ENCODE peak calls at places on chromosomes 5 and 9, in seven cellular contexts. Z, H, V, L, R, W and A are unnamed samples.
A peak's percentile ranks its signal among the peaks of the same experiment; 100 is the strongest.

GRCh38 chr5:157913575-157913974 is 54.6 kb upstream of the CLINT1 start:
- DNase-seq in V (no peak), R (no peak), W (no peak), L (no peak), H (no peak), Z (no peak), A (no peak)

GRCh38 chr9:115717711-115718173 is 435.8 kb upstream of the PAPPA start:
- DNase-seq in H (no peak), Z (no peak), L (no peak), V (no peak), R (no peak), W (no peak), A (no peak)

GRCh38 chr9:115913666-115914065 is 239.9 kb upstream of the PAPPA start:
- DNase-seq in V (no peak), H (no peak), R (no peak), L (no peak), Z (no peak), W (no peak), A (no peak)

GRCh38 chr9:69472101-69472625 is 147.1 kb downstream of the ENTREP1 start:
- DNase-seq in W (no peak), R (no peak), V (no peak), L (no peak), H (peak; percentile 46), Z (no peak), A (no peak)

GRCh38 chr9:119963258-119963797 is 594.1 kb upstream of the BRINP1 start:
- DNase-seq in H (peak; percentile 69), L (no peak), V (no peak), W (no peak), R (peak; percentile 10), Z (peak; percentile 27), A (peak; percentile 30)

GRCh38 chr9:98995971-98996504 is 52.3 kb downstream of the COL15A1 start:
- DNase-seq in V (no peak), W (no peak), L (no peak), Z (no peak), R (no peak), H (no peak), A (no peak)

GRCh38 chr5:78701795-78702406 is 53.3 kb upstream of the LHFPL2 start:
- DNase-seq in L (no peak), Z (no peak), R (no peak), H (no peak), W (no peak), V (no peak), A (no peak)

GRCh38 chr5:1507961-1508678 is 15.6 kb downstream of the LPCAT1 start:
- DNase-seq in L (no peak), Z (no peak), W (no peak), V (no peak), H (no peak), R (no peak), A (no peak)

GRCh38 chr5:2640717-2641116 is 110.8 kb downstream of the IRX2 start:
- DNase-seq in Z (no peak), L (no peak), H (no peak), W (no peak), R (no peak), V (no peak), A (no peak)

GRCh38 chr9:17462869-17463464 is 115.9 kb upstream of the SH3GL2 start:
- DNase-seq in H (peak; percentile 24), R (no peak), V (peak; percentile 31), L (no peak), Z (no peak), W (peak; percentile 5), A (peak; percentile 2)

GRCh38 chr5:134524219-134524825 is 1.1 kb upstream of the JADE2 start:
- DNase-seq in V (no peak), H (peak; percentile 78), Z (peak; percentile 84), W (peak; percentile 66), L (no peak), R (no peak), A (peak; percentile 74)

GRCh38 chr5:96054272-96055030 is 92.8 kb upstream of the ELL2 start:
- DNase-seq in Z (no peak), R (no peak), L (no peak), V (no peak), W (no peak), H (no peak), A (no peak)

GRCh38 chr9:21788752-21789151 is 13.7 kb upstream of the MTAP start:
- DNase-seq in R (peak; percentile 65), L (no peak), Z (no peak), V (no peak), W (no peak), H (no peak), A (no peak)

GRCh38 chr9:89743216-89743575 is 138.4 kb downstream of the GADD45G start:
- DNase-seq in V (no peak), L (peak; percentile 36), Z (no peak), W (no peak), R (no peak), H (no peak), A (no peak)

GRCh38 chr5:167861134-167861930 is 430.1 kb upstream of the WWC1 start:
- DNase-seq in H (peak; percentile 15), W (no peak), Z (no peak), L (no peak), V (no peak), R (no peak), A (peak; percentile 59)

GRCh38 chr5:126877011-126877410 is 100.1 kb downstream of the LMNB1 start:
- DNase-seq in H (no peak), Z (no peak), L (no peak), R (no peak), V (no peak), W (no peak), A (no peak)

GRCh38 chr5:5179079-5179478 is 38.9 kb downstream of the ADAMTS16 start:
- DNase-seq in W (no peak), Z (no peak), L (no peak), V (no peak), H (no peak), R (no peak), A (no peak)

GRCh38 chr5:140951636-140952035 is 14.6 kb upstream of the PCDHAC2 start:
- DNase-seq in Z (no peak), W (no peak), H (no peak), R (no peak), L (no peak), V (peak; percentile 5), A (no peak)

GRCh38 chr5:125140855-125141254 is 394.4 kb upstream of the ZNF608 start:
- DNase-seq in H (no peak), R (no peak), L (no peak), Z (no peak), W (no peak), V (peak; percentile 9), A (no peak)

DNA sequence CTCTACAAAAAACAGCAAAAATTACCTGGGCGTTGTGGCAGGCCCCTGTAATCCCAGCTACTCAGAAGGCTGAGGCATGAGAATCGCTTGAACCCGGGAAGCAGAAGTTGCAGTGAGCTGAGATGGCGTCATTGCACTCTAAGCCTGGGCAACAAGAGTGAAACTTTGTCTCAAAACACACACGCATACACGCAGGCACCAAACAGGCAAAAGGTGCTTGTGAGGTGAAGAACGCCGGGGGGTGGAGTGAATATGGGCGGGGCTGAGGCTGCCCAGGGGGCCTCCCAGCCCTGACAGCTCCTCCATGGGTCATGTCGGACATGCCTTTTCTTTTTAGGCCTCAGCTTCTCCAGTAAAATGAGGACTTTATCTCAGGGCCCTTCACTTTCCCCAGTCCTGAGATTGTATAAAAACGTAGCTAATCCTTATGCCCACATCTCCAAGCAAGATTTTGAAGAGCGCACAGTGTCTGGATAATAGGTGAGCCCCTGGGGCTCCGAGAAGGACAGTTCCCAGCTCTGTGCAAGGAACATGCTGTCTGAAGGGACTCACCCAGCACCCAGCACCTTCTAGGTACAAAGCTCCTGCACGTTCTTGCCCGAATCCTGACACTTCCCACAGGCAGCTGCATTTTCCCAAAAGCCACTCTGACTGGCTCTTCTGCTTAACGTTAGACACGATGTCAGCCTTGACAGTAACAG is 168.3 kb downstream of the COL23A1 start:
- DNase-seq in Z (no peak), L (no peak), H (peak; percentile 11), R (no peak), V (no peak), W (no peak), A (no peak)
- TF ChIP-seq JUND in Z (no peak), L (no peak), H (no peak), R (no peak), V (no peak), W (no peak), A (no peak)

GRCh38 chr9:87569008-87569908 is 71.6 kb downstream of the DAPK1 start:
- DNase-seq in V (peak; percentile 91), R (no peak), Z (no peak), H (peak; percentile 82), L (no peak), W (no peak), A (no peak)
- TF ChIP-seq JUND in V (no peak), R (no peak), Z (no peak), H (no peak), L (no peak), W (no peak), A (no peak)

DNA sequence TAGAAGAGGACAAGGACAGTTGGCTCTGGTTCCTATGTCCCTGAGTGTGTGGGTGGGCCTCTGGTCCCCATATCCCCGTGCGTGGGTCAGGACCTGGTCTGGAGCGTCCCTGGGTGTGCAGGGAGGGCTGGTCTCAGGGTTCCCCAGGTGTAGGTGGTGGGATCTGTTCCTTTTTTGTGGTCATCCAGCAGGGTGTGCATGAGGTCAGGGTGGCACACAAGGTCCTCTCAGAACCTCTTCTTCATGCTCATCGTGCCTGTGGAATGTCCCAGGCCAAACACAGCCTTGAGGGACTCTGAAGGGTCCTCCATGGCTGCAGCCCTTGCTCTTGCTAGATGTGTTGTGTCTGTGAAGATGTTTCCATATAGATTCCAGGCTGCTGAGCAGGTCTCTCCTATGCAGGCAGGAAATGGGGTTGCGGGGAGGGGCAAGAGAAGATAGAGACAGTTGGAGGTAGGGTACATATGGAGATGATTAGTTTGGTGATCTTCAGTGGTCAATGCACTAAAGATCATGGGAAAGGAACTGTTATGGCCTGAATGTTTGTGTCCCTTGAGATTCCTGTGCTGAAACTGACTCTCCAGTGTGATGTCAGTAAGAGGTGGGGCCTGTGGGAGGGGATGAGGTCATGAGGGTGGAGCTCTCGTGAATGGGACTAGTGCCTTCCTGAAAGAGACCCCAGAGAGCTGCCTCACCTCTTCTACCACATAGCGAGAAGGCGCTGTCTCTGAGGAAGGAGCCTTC is 53.1 kb downstream of the NXNL2 start:
- DNase-seq in W (no peak), Z (no peak), H (no peak), V (no peak), R (no peak), L (no peak), A (no peak)
- TF ChIP-seq JUND in W (no peak), Z (no peak), H (no peak), V (no peak), R (no peak), L (no peak), A (no peak)

DNA sequence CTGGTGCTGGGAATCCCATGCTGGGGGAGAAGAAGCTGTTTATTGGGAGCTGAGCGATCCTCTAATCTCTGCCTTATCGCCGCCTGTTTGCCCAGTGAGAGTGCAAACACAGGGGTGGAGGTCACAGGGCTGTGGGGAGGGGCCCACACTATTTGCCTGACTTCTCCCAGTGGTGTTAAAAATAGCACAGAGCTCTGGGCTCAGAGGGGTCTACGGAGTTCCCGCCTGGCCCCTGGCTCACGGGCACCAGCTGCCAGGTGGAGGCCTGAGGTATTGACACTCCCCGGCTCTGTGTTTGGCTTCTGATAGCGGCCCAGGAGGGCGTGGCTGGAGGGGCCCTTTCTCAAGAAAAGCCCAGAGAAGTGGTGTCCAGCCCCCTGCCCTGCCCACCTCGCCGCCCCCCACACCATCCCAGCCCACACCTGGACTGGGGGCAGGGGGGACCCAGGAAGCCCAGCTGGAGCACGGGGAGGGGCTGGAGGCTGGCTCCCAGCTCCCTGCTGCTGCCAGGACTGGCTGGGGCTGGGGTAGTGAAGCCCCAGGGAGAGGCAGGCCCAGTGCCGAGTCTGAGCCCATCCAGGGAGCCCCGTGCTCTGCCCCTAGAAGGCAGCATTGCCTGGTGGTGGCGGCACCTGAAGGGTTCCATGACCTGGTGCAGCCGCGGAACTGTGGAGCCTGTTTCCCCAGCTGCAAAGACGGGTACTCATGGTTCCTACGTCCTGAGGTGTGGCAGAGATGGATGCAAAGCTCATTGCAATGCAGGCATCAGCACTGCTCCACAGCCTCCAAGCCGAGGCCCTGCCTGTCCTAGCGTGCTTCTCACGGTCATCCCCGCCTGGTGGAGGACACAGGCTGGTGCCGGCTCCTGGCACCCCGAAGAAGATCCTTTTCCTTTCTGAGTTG is 35.7 kb upstream of the EGFL7 start:
- DNase-seq in W (no peak), H (no peak), L (no peak), R (no peak), Z (no peak), V (peak; percentile 89), A (peak; percentile 47)
- TF ChIP-seq JUND in W (no peak), H (no peak), L (no peak), R (no peak), Z (no peak), V (peak; percentile 4), A (no peak)